ENCODE peak calls at places on chromosomes 12 and 14, in seven cellular contexts. T is anterior cingulate cortex, Q is left ventricle myocardium inferior, W is T-helper 9 cell, I is GM12864, B is GM13977, U is AG09319. R is an unnamed sample.

GRCh38 chr14:55782166-55782565 is 202.2 kb downstream of the KTN1 start:
- DNase-seq in T (no peak), Q (no peak), W (no peak), I (no peak), B (no peak), U (no peak), R (no peak)

GRCh38 chr12:43267782-43268181 is 284.2 kb downstream of the ADAMTS20 start:
- DNase-seq in T (no peak), Q (no peak), W (no peak), I (no peak), B (no peak), U (no peak), R (no peak)

GRCh38 chr14:96407980-96408570 is 16.1 kb downstream of the AK7 start:
- DNase-seq in T (no peak), Q (no peak), W (no peak), I (no peak), B (no peak), U (no peak), R (no peak)

GRCh38 chr14:74062809-74063150 is 21.5 kb downstream of the ALDH6A1 start:
- DNase-seq in T (no peak), Q (no peak), W (no peak), I (no peak), B (no peak), U (no peak), R (no peak)

GRCh38 chr14:85421166-85421877 is 108.6 kb upstream of the FLRT2 start:
- DNase-seq in T (no peak), Q (no peak), W (no peak), I (no peak), B (no peak), U (no peak), R (no peak)

GRCh38 chr12:1305063-1305434 is 289.3 kb downstream of the FBXL14 start:
- DNase-seq in T (no peak), Q (no peak), W (no peak), I (no peak), B (no peak), U (no peak), R (no peak)

GRCh38 chr14:90375934-90376333 is 20.9 kb upstream of the CALM1 start:
- DNase-seq in T (no peak), Q (no peak), W (no peak), I (no peak), B (no peak), U (no peak), R (no peak)

GRCh38 chr14:103097994-103098957 is 3.8 kb downstream of the EXOC3L4 start:
- DNase-seq in T (no peak), Q (no peak), W (no peak), I (no peak), B (no peak), U (no peak), R (no peak)

GRCh38 chr12:11085419-11085818 is 6.7 kb downstream of the TAS2R43 start:
- DNase-seq in T (no peak), Q (no peak), W (no peak), I (no peak), B (peak; percentile 12), U (no peak), R (peak; percentile 18)

GRCh38 chr12:12447837-12448236 is 91.0 kb downstream of the BORCS5 start:
- DNase-seq in T (no peak), Q (no peak), W (no peak), I (no peak), B (no peak), U (no peak), R (no peak)

R was measured in adrenal gland.